ENCODE peak calls at places on chromosomes 5 and 9, in five cellular contexts. J, Q, T, R and U are unnamed samples.

GRCh38 chr9:107648153-107648716 is 158.7 kb upstream of the KLF4 start:
- DNase-seq in J (no peak), Q (no peak), T (no peak), R (no peak), U (no peak)

GRCh38 chr5:139574641-139575312 is 13.6 kb downstream of the UBE2D2 start:
- DNase-seq in J (no peak), Q (no peak), T (no peak), R (no peak), U (no peak)

GRCh38 chr9:68711281-68711680 is 6.2 kb downstream of the PIP5K1B start:
- DNase-seq in J (no peak), Q (no peak), T (no peak), R (no peak), U (no peak)

GRCh38 chr5:175383350-175383749 is 60.6 kb downstream of the DRD1 start:
- DNase-seq in J (no peak), Q (no peak), T (no peak), R (no peak), U (no peak)

GRCh38 chr5:167816354-167816753 is 475.1 kb upstream of the WWC1 start:
- DNase-seq in J (no peak), Q (no peak), T (no peak), R (no peak), U (no peak)

GRCh38 chr5:71471193-71471592 is 15.7 kb downstream of the BDP1 start:
- DNase-seq in J (peak), Q (no peak), T (no peak), R (no peak), U (no peak)

GRCh38 chr9:15999422-16000339 is 446.8 kb downstream of the CCDC171 start:
- DNase-seq in J (peak), Q (no peak), T (no peak), R (no peak), U (no peak)

GRCh38 chr5:652773-653350 is 40.3 kb downstream of the TPPP start:
- DNase-seq in J (no peak), Q (no peak), T (no peak), R (peak), U (no peak)

GRCh38 chr5:179342577-179342976 is 2.7 kb downstream of the ADAMTS2 start:
- DNase-seq in J (no peak), Q (peak), T (peak), R (no peak), U (no peak)

GRCh38 chr5:181133610-181134231 is 2.8 kb upstream of the OR2V1 start:
- DNase-seq in J (peak), Q (peak), T (no peak), R (peak), U (no peak)

GRCh38 chr9:78620764-78621163 is 323.8 kb downstream of the PSAT1 start:
- DNase-seq in J (no peak), Q (no peak), T (no peak), R (no peak), U (no peak)

GRCh38 chr9:16867571-16868311 is 2.7 kb downstream of the BNC2 start:
- DNase-seq in J (no peak), Q (no peak), T (no peak), R (no peak), U (no peak)

GRCh38 chr5:91417219-91417618 is 34.1 kb upstream of the ARRDC3 start:
- DNase-seq in J (no peak), Q (no peak), T (no peak), R (no peak), U (no peak)

GRCh38 chr5:61327761-61328753 is 4.0 kb upstream of the ZSWIM6 start:
- DNase-seq in J (no peak), Q (no peak), T (no peak), R (no peak), U (no peak)

GRCh38 chr5:71986101-71986500 is 121.2 kb upstream of the MAP1B start:
- DNase-seq in J (no peak), Q (no peak), T (no peak), R (no peak), U (no peak)

GRCh38 chr5:120538149-120538548 is 74.0 kb downstream of the PRR16 start:
- DNase-seq in J (no peak), Q (no peak), T (no peak), R (no peak), U (no peak)

GRCh38 chr9:121886759-121887485 is 206.2 kb downstream of the TTLL11 start:
- DNase-seq in J (no peak), Q (no peak), T (no peak), R (no peak), U (no peak)

GRCh38 chr9:93092171-93092991 is 3.6 kb upstream of the CARD19 start:
- DNase-seq in J (no peak), Q (peak), T (peak), R (no peak), U (no peak)

GRCh38 chr5:93717162-93717561 is 24.2 kb downstream of the POU5F2 start:
- DNase-seq in J (no peak), Q (no peak), T (no peak), R (no peak), U (no peak)

GRCh38 chr5:33235824-33236223 is 204.9 kb upstream of the TARS1 start:
- DNase-seq in J (no peak), Q (no peak), T (no peak), R (no peak), U (no peak)

GRCh38 chr9:128409998-128410397 is 10.7 kb upstream of the CERCAM start:
- DNase-seq in J (no peak), Q (no peak), T (no peak), R (no peak), U (no peak)

GRCh38 chr9:71647094-71647591 is 121.2 kb downstream of the CEMIP2 start:
- DNase-seq in J (peak), Q (peak), T (peak), R (peak), U (no peak)

GRCh38 chr5:179819296-179820126 is 1.2 kb upstream of the SQSTM1 start:
- DNase-seq in J (no peak), Q (peak), T (peak), R (peak), U (no peak)

GRCh38 chr5:43281840-43282658 is 31.2 kb downstream of the HMGCS1 start:
- DNase-seq in J (no peak), Q (no peak), T (no peak), R (no peak), U (no peak)

GRCh38 chr5:147727200-147727599 is 55.3 kb downstream of the JAKMIP2 start:
- DNase-seq in J (no peak), Q (no peak), T (no peak), R (no peak), U (no peak)

GRCh38 chr5:113232667-113233066 is 202.1 kb downstream of the TSSK1B start:
- DNase-seq in J (no peak), Q (no peak), T (peak), R (no peak), U (no peak)

GRCh38 chr5:171573451-171574160 is 154.2 kb downstream of the FGF18 start:
- DNase-seq in J (no peak), Q (no peak), T (no peak), R (no peak), U (no peak)

GRCh38 chr5:96601811-96602244 is 60.3 kb upstream of the CAST start:
- DNase-seq in J (peak), Q (no peak), T (no peak), R (no peak), U (no peak)

GRCh38 chr9:106862115-106862945 is 636 bp upstream of the ZNF462 start:
- DNase-seq in J (no peak), Q (peak), T (peak), R (peak), U (no peak)

GRCh38 chr5:20619606-20620005 is 631.6 kb upstream of the CDH18 start:
- DNase-seq in J (no peak), Q (no peak), T (no peak), R (no peak), U (no peak)

GRCh38 chr5:42392917-42393316 is 30.3 kb upstream of the GHR start:
- DNase-seq in J (no peak), Q (no peak), T (no peak), R (no peak), U (no peak)

GRCh38 chr9:102922526-102922925 is 72.6 kb upstream of the CYLC2 start:
- DNase-seq in J (no peak), Q (no peak), T (no peak), R (no peak), U (no peak)

GRCh38 chr5:180049357-180049673 is 22.2 kb downstream of the RNF130 start:
- DNase-seq in J (no peak), Q (no peak), T (no peak), R (no peak), U (no peak)

GRCh38 chr5:117892360-117892759 is 1096.0 kb downstream of the DTWD2 start:
- DNase-seq in J (no peak), Q (no peak), T (no peak), R (no peak), U (no peak)

GRCh38 chr9:7273575-7273974 is 515.8 kb downstream of the KDM4C start:
- DNase-seq in J (no peak), Q (no peak), T (peak), R (no peak), U (no peak)

GRCh38 chr5:113806823-113807222 is 293.3 kb downstream of the YTHDC2 start:
- DNase-seq in J (no peak), Q (no peak), T (peak), R (no peak), U (no peak)

GRCh38 chr9:71562140-71562539 is 206.2 kb downstream of the CEMIP2 start:
- DNase-seq in J (no peak), Q (no peak), T (no peak), R (no peak), U (no peak)

GRCh38 chr9:36486454-36486932 is 86.2 kb upstream of the MELK start:
- DNase-seq in J (no peak), Q (peak), T (no peak), R (no peak), U (no peak)

GRCh38 chr9:36488322-36488838 is 84.3 kb upstream of the MELK start:
- DNase-seq in J (no peak), Q (no peak), T (no peak), R (no peak), U (no peak)

GRCh38 chr9:36486933-36487481 is 85.7 kb upstream of the MELK start:
- DNase-seq in J (no peak), Q (peak), T (peak), R (no peak), U (no peak)

GRCh38 chr9:36487482-36488321 is 85.0 kb upstream of the MELK start:
- DNase-seq in J (peak), Q (peak), T (peak), R (peak), U (peak)

GRCh38 chr9:36489453-36489852 is 83.2 kb upstream of the MELK start:
- DNase-seq in J (no peak), Q (no peak), T (no peak), R (no peak), U (no peak)
- H3K4me3 ChIP-seq in J (no peak), Q (no peak), T (no peak), R (no peak), U (no peak)

GRCh38 chr9:134915046-134915930 is 2.4 kb downstream of the FCN1 start:
- DNase-seq in J (no peak), Q (peak), T (peak), R (no peak), U (no peak)
- H3K4me3 ChIP-seq in J (no peak), Q (no peak), T (no peak), R (no peak), U (no peak)

GRCh38 chr5:2750758-2751464 is 566 bp downstream of the IRX2 start:
- DNase-seq in J (no peak), Q (no peak), T (no peak), R (no peak), U (no peak)

GRCh38 chr5:2753452-2754409 is 2.3 kb upstream of the IRX2 start:
- DNase-seq in J (no peak), Q (peak), T (no peak), R (no peak), U (no peak)

GRCh38 chr5:2751592-2752021 is at the start of gene IRX2:
- DNase-seq in J (peak), Q (no peak), T (no peak), R (no peak), U (no peak)

GRCh38 chr5:2752875-2753435 is 1.5 kb upstream of the IRX2 start:
- DNase-seq in J (no peak), Q (no peak), T (no peak), R (no peak), U (no peak)

GRCh38 chr5:2752059-2752874 is 790 bp upstream of the IRX2 start:
- DNase-seq in J (no peak), Q (no peak), T (no peak), R (no peak), U (no peak)
- H3K4me3 ChIP-seq in J (peak), Q (peak), T (no peak), R (peak), U (peak)

GRCh38 chr5:142602720-142603245 is 83.1 kb downstream of the FGF1 start:
- DNase-seq in J (no peak), Q (no peak), T (no peak), R (no peak), U (no peak)

GRCh38 chr5:142601432-142601831 is 84.5 kb downstream of the FGF1 start:
- DNase-seq in J (no peak), Q (no peak), T (no peak), R (no peak), U (no peak)

GRCh38 chr5:142600092-142600491 is 85.8 kb downstream of the FGF1 start:
- DNase-seq in J (no peak), Q (no peak), T (no peak), R (no peak), U (no peak)

GRCh38 chr5:142598338-142598700 is 87.6 kb downstream of the FGF1 start:
- DNase-seq in J (no peak), Q (no peak), T (no peak), R (no peak), U (no peak)

DNA sequence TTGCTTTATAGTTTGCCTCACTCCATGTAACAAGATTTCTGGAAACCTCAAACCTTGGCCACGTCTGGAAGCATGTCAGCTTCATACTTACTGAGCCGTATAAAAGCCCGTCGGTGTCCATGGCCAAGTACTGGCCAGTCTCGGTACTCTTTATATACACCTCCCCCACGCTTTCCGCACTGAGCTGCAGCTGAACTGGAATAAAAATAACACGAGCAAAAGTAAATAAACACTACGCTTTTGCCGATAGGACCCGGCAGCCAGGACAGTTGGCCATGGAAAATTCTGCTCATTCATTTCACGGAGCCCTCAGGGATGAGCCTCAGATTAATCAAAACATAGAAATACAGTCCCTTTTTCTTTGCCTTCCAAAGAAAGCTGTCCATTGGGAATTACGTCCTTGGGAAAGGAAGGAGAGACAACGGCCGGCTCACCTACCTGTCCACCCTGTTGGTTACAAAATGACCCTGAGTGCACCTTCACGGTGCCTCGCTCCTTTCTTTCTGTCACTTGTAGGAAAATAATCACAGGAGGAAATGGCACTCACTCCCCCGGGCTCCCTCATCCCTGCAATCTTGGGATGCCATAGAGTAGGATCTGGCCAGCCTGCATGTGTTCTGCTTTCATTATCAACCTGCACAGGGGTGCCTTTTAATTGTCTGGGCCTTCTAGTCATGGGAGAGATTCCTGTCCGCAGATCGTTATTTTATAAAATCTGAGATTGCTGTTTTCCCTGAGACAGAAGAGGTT is 85.1 kb downstream of the FGF1 start:
- DNase-seq in J (no peak), Q (peak), T (peak), R (peak), U (no peak)
- H3K4me3 ChIP-seq in J (no peak), Q (peak), T (peak), R (peak), U (peak)

DNA sequence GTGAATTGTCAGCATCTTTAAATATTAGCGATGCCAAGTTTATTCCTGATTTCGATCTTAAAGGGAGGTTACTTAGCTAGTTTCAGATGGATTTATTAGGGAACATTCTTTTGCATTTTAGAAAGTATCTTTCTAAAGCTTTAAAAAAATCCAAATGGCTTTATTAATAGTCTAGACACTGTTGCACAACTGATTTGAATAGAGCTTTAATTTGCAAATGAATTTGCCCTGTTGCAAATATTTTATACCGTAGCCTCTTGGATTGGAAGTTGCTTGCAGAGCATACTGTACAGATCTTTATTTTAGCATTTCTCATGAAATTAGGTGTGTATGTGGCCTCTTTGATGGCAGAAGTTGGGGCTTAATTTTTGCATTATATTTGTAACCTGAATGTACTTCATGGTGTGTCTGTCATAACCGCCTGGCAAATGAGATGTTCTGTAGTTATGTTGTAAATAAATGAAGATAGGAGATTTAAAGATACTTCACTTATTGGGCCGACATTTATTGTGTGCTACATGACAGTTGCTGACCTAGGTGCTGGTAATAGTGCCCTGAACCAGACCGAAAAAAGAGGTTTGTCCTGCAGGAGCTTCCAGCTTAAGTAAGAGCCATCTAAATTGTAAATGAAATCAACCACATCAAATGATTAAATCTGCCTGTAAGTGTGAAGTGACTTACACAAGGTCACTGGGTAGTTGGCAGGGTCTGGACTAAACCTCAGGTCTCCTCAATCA is 1.8 kb downstream of the TCERG1 start:
- DNase-seq in J (no peak), Q (no peak), T (no peak), R (no peak), U (no peak)
- H3K4me3 ChIP-seq in J (peak), Q (peak), T (peak), R (peak), U (peak)

GRCh38 chr9:126614088-126614454 is 343 bp downstream of the LMX1B start:
- DNase-seq in J (no peak), Q (no peak), T (no peak), R (no peak), U (no peak)

GRCh38 chr9:126615251-126615790 is 1.6 kb downstream of the LMX1B start:
- DNase-seq in J (no peak), Q (no peak), T (no peak), R (no peak), U (no peak)

GRCh38 chr9:126615791-126616447 is 2.2 kb downstream of the LMX1B start:
- DNase-seq in J (no peak), Q (no peak), T (no peak), R (no peak), U (no peak)

GRCh38 chr9:126613656-126614055 is at the start of gene LMX1B:
- DNase-seq in J (no peak), Q (no peak), T (no peak), R (no peak), U (no peak)

GRCh38 chr9:126614455-126615248 is 924 bp downstream of the LMX1B start:
- DNase-seq in J (no peak), Q (no peak), T (no peak), R (no peak), U (no peak)
- H3K4me3 ChIP-seq in J (no peak), Q (peak), T (no peak), R (peak), U (no peak)

GRCh38 chr9:135909371-135909770 is 2.0 kb upstream of the CAMSAP1 start:
- DNase-seq in J (no peak), Q (peak), T (no peak), R (no peak), U (no peak)
- H3K4me3 ChIP-seq in J (no peak), Q (no peak), T (no peak), R (no peak), U (no peak)

DNA sequence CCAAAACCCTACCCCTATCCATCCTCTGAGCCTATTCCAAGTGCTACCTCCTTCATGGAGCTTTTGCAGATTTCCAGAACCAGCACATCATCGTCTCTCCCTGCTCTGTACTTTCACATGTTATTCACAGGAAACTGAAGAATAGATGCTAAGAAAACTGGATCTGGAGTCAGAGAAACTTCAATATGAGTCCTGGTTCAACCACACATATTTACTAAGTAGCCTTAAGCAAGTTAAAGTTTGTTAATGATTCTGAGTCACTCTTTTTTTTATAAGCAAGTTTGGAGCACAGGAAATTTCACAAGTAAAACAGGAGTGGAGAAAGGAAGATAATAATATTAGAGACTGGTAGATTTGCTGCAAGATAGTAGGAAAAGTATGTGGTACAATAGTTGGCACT is 92.2 kb downstream of the STRBP start:
- DNase-seq in J (no peak), Q (no peak), T (no peak), R (no peak), U (no peak)
- H3K4me3 ChIP-seq in J (no peak), Q (no peak), T (no peak), R (no peak), U (peak)